ENCODE peak calls at places on chromosome 3, in eight cellular contexts. G is neural progenitor cell, J is ovary, F is endothelial cell of umbilical vein, K is esophagus squamous epithelium, N is HepG2, U is mesenchymal stem cell, X is foreskin fibroblast. Z is an unnamed sample.

GRCh38 chr3:102182162-102182561 is 252.7 kb upstream of the ZPLD1 start:
- DNase-seq in N (no peak), F (no peak), U (peak; percentile 51), J (no peak), X (peak; percentile 60), G (no peak), K (no peak), Z (no peak)

GRCh38 chr3:178072931-178073330 is 463.3 kb upstream of the KCNMB2 start:
- DNase-seq in G (no peak), F (no peak), U (no peak), X (no peak), N (no peak), J (no peak), K (no peak), Z (no peak)

GRCh38 chr3:197683191-197683590 is 53.5 kb downstream of the RUBCN start:
- DNase-seq in X (no peak), K (no peak), N (no peak), F (no peak), U (no peak), G (no peak), J (no peak), Z (no peak)

GRCh38 chr3:123883111-123883510 is 1.0 kb downstream of the MYLK start:
- DNase-seq in U (no peak), G (no peak), X (no peak), F (no peak), J (no peak), K (no peak), N (no peak), Z (no peak)

GRCh38 chr3:23859839-23860382 is 54.2 kb downstream of the UBE2E1 start:
- DNase-seq in G (no peak), K (no peak), J (no peak), F (no peak), U (no peak), N (no peak), X (no peak), Z (no peak)

GRCh38 chr3:69255928-69256327 is 130.0 kb downstream of the FRMD4B start:
- DNase-seq in K (no peak), N (peak; percentile 56), X (no peak), G (no peak), J (no peak), F (no peak), U (no peak), Z (no peak)

GRCh38 chr3:148880681-148881080 is 15.6 kb downstream of the CPA3 start:
- DNase-seq in X (no peak), U (no peak), J (no peak), F (no peak), N (peak; percentile 33), G (peak; percentile 36), K (no peak), Z (peak; percentile 21)

GRCh38 chr3:59709702-59710555 is 660.1 kb upstream of the CFAP20DC start:
- DNase-seq in N (no peak), U (no peak), F (no peak), J (no peak), K (peak; percentile 1), X (no peak), G (no peak), Z (no peak)

GRCh38 chr3:111605016-111605415 is 9.9 kb upstream of the ZBED2 start:
- DNase-seq in J (no peak), X (peak; percentile 49), K (no peak), F (no peak), N (no peak), G (no peak), U (peak; percentile 56), Z (no peak)

GRCh38 chr3:143586565-143586964 is 261.7 kb downstream of the SLC9A9 start:
- DNase-seq in K (no peak), G (peak; percentile 20), J (no peak), U (no peak), N (no peak), F (no peak), X (peak; percentile 62), Z (no peak)

GRCh38 chr3:52054689-52055511 is 1.5 kb downstream of the DUSP7 start:
- DNase-seq in U (no peak), X (peak; percentile 65), N (no peak), G (peak; percentile 69), K (no peak), J (no peak), F (peak; percentile 20), Z (peak; percentile 85)

GRCh38 chr3:133269393-133269792 is 130.5 kb upstream of the BFSP2 start:
- DNase-seq in J (no peak), X (no peak), K (no peak), N (no peak), U (no peak), G (no peak), F (no peak), Z (no peak)

GRCh38 chr3:119808843-119809242 is 26.9 kb downstream of the NR1I2 start:
- DNase-seq in G (no peak), N (no peak), J (no peak), K (no peak), F (no peak), X (no peak), U (no peak), Z (no peak)

GRCh38 chr3:119812491-119813058 is 30.7 kb downstream of the NR1I2 start:
- DNase-seq in K (no peak), J (no peak), F (no peak), N (no peak), G (no peak), U (no peak), X (no peak), Z (no peak)

GRCh38 chr3:119808244-119808643 is 26.3 kb downstream of the NR1I2 start:
- DNase-seq in J (no peak), N (no peak), F (no peak), U (no peak), X (no peak), G (no peak), K (no peak), Z (no peak)

GRCh38 chr3:119809249-119810017 is 27.5 kb downstream of the NR1I2 start:
- DNase-seq in K (no peak), G (no peak), U (no peak), J (no peak), N (no peak), F (no peak), X (no peak), Z (peak; percentile 60)

GRCh38 chr3:119810018-119810435 is 28.1 kb downstream of the NR1I2 start:
- DNase-seq in K (peak; percentile 10), X (peak; percentile 65), N (no peak), J (no peak), F (peak; percentile 47), G (no peak), U (no peak), Z (no peak)
- H3K4me3 ChIP-seq in K (peak overlapping the region; percentile 52), X (peak overlapping the region; percentile 43), N (no peak overlapping the region), J (peak overlapping the region; percentile 12), F (peak overlapping the region; percentile 0), G (no peak overlapping the region), U (peak overlapping the region; percentile 74), Z (peak overlapping the region; percentile 46)

GRCh38 chr3:65508743-65509422 is 529.8 kb downstream of the MAGI1 start:
- DNase-seq in X (no peak), K (no peak), U (no peak), G (no peak), F (no peak), J (no peak), N (no peak), Z (peak; percentile 16)
- H3K4me3 ChIP-seq in X (no peak overlapping the region), K (peak overlapping the region; percentile 20), U (no peak overlapping the region), G (peak overlapping the region; percentile 43), F (no peak overlapping the region), J (no peak overlapping the region), N (no peak overlapping the region), Z (peak overlapping the region; percentile 46)

DNA sequence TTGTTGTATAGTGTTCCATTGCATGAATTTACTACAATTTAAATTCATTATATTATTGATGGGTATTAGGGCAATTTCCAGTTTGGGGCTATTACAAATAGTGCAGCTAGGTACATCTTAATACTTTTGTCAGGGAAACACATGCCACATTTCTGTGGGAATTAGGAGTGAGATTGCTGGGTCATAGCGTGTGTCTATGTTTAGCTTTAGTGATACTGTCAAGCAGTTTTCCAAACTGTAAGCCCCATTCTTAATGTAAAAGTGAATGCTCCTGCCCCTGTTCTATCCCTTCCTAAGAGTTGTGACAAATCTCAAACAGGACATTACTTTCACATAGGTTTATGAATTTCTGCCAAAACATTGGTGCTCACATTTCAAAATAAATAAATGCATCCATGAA is 184.5 kb upstream of the ANKRD28 start:
- DNase-seq in U (no peak), X (no peak), J (no peak), K (no peak), G (no peak), F (no peak), N (no peak), Z (no peak)
- H3K4me3 ChIP-seq in U (peak overlapping the region; percentile 48), X (peak overlapping the region; percentile 29), J (no peak overlapping the region), K (no peak overlapping the region), G (no peak overlapping the region), F (no peak overlapping the region), N (no peak overlapping the region), Z (no peak overlapping the region)

GRCh38 chr3:62602987-62603386 is 229.6 kb upstream of the FEZF2 start:
- DNase-seq in X (peak; percentile 71), G (no peak), N (no peak), U (no peak), F (peak; percentile 22), J (no peak), K (no peak), Z (no peak)
- H3K4me3 ChIP-seq in X (no peak overlapping the region), G (no peak overlapping the region), N (no peak overlapping the region), U (no peak overlapping the region), F (no peak overlapping the region), J (no peak overlapping the region), K (no peak overlapping the region), Z (no peak overlapping the region)

GRCh38 chr3:115074502-115074901 is 72.6 kb downstream of the ZBTB20 start:
- DNase-seq in U (peak; percentile 21), K (no peak), G (no peak), X (peak; percentile 54), N (no peak), J (no peak), F (no peak), Z (no peak)

GRCh38 chr3:115068799-115069198 is 78.3 kb downstream of the ZBTB20 start:
- DNase-seq in J (no peak), F (peak; percentile 59), U (no peak), K (no peak), N (no peak), X (no peak), G (no peak), Z (no peak)

GRCh38 chr3:115072265-115073008 is 74.7 kb downstream of the ZBTB20 start:
- DNase-seq in U (no peak), N (no peak), G (no peak), J (no peak), X (peak; percentile 67), F (peak; percentile 88), K (no peak), Z (no peak)

GRCh38 chr3:115071122-115071521 is 76.0 kb downstream of the ZBTB20 start:
- DNase-seq in U (no peak), K (no peak), N (no peak), G (no peak), J (no peak), F (no peak), X (no peak), Z (no peak)

DNA sequence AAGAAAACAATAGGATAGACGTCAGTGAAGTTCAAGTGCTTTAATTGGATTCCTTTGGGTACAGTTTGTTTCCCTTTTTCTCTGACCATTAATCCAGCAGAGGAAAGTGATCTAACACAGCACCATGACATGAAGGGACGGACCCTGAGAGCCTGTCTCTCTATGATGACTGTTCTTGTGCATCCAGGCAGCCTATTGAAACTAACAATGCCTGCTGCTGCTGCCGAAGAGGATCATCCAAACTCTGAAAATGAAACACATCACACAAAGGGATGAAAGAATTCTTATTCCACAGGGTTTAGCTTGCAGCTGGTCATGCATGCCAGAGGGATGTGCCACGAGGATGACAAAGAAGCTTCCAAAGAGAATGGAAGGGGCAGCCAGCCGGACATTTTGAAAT is 75.5 kb downstream of the ZBTB20 start:
- DNase-seq in N (no peak), K (no peak), J (no peak), U (peak; percentile 34), X (peak; percentile 86), G (peak; percentile 8), F (peak; percentile 82), Z (no peak)
- H3K4me3 ChIP-seq in N (no peak overlapping the region), K (no peak overlapping the region), J (no peak overlapping the region), U (peak overlapping the region; percentile 55), X (peak overlapping the region; percentile 13), G (no peak overlapping the region), F (no peak overlapping the region), Z (no peak overlapping the region)

Z was measured in H7.